ENCODE peak calls at places on chromosomes 13 and 19, in five cellular contexts. J is SK-N-SH, U is H1, F is HepG2, K is GM12878. Z is an unnamed sample.

GRCh38 chr19:16035601-16036297 is 40.5 kb upstream of the TPM4 start:
- DNase-seq in K (no peak), J (peak), F (no peak), U (no peak), Z (no peak)

GRCh38 chr19:28868836-28869235 is 344.1 kb downstream of the UQCRFS1 start:
- DNase-seq in K (no peak), F (no peak), J (no peak), U (no peak), Z (no peak)

GRCh38 chr13:94765814-94766213 is 53.5 kb upstream of the SOX21 start:
- DNase-seq in U (no peak), J (no peak), K (no peak), F (no peak), Z (no peak)

GRCh38 chr13:114285166-114285808 is 3.9 kb downstream of the UPF3A start:
- DNase-seq in J (no peak), K (no peak), U (no peak), F (no peak), Z (no peak)

GRCh38 chr19:39506944-39507714 is 7.8 kb upstream of the SELENOV start:
- DNase-seq in K (no peak), J (peak), F (peak), U (peak), Z (peak)

GRCh38 chr13:48110930-48111721 is 16.2 kb upstream of the MED4 start:
- DNase-seq in K (no peak), J (no peak), F (peak), U (no peak), Z (no peak)

GRCh38 chr19:38037151-38037611 is 130.2 kb downstream of the SIPA1L3 start:
- DNase-seq in K (no peak), J (no peak), U (no peak), F (no peak), Z (no peak)

GRCh38 chr13:20191902-20192469 is 752 bp downstream of the GJB2 start:
- DNase-seq in U (no peak), J (no peak), F (no peak), K (no peak), Z (no peak)

GRCh38 chr19:11767633-11768133 is 883 bp downstream of the ZNF441 start:
- DNase-seq in J (peak), U (no peak), F (peak), K (peak), Z (peak)

GRCh38 chr13:113401452-113402415 is 37.8 kb upstream of the GRTP1 start:
- DNase-seq in F (no peak), U (no peak), J (peak), K (no peak), Z (no peak)

GRCh38 chr19:16118489-16119033 is 6.9 kb downstream of the RAB8A start:
- DNase-seq in J (no peak), F (no peak), K (peak), U (no peak), Z (no peak)

GRCh38 chr19:32404939-32405430 is 585 bp upstream of the DPY19L3 start:
- DNase-seq in U (no peak), F (peak), J (no peak), K (no peak), Z (no peak)

GRCh38 chr19:32254128-32254527 is 91.3 kb upstream of the ZNF507 start:
- DNase-seq in J (no peak), U (no peak), K (no peak), F (no peak), Z (no peak)

GRCh38 chr19:1690570-1691307 is 38.3 kb upstream of the TCF3 start:
- DNase-seq in J (peak), F (no peak), K (no peak), U (peak), Z (peak)

GRCh38 chr13:78602561-78603239 is 652 bp downstream of the POU4F1 start:
- DNase-seq in F (no peak), U (no peak), J (no peak), K (no peak), Z (peak)

GRCh38 chr13:113832204-113832603 is 31.7 kb downstream of the GAS6 start:
- DNase-seq in U (no peak), J (no peak), F (no peak), K (no peak), Z (no peak)

GRCh38 chr19:18173054-18173571 is 500 bp upstream of the IFI30 start:
- DNase-seq in U (no peak), K (no peak), J (no peak), F (no peak), Z (peak)

GRCh38 chr19:18172331-18173053 is 1.1 kb upstream of the IFI30 start:
- DNase-seq in U (no peak), F (no peak), J (peak), K (no peak), Z (no peak)

GRCh38 chr19:18174983-18175382 is 1.4 kb downstream of the IFI30 start:
- DNase-seq in U (no peak), J (no peak), F (no peak), K (no peak), Z (no peak)

GRCh38 chr19:18171605-18172327 is 1.8 kb upstream of the IFI30 start:
- DNase-seq in F (no peak), J (peak), U (no peak), K (no peak), Z (peak)

DNA sequence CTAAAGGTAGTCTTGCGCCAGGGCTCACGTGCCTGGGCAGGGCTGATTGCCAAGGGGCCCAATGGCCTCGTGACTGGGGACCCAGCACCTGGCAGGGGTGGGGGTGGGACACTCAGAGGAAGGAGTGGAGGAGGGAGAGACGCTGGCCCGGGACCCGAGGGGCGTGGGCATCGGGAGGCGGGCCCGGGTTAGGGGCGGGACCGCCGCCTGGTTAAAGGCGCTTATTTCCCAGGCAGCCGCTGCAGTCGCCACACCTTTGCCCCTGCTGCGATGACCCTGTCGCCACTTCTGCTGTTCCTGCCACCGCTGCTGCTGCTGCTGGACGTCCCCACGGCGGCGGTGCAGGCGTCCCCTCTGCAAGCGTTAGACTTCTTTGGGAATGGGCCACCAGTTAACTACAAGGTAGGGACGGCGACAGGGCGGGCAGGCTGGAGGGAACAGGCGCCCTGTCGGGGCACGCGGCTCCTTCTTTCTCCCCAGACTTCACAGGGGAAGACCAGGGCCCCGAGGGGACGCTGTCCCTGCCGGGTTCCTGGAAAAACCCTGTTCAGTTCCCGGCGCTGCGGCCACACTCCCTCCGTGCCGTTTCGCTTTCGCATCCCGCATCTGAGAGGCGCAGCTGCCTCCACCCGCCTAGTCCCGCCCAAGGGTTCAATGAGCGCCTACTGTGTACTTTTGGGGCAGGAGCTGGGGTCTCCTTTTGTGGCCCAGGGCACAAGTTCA is at the start of gene IFI30:
- DNase-seq in F (peak), J (peak), K (peak), U (no peak), Z (peak)
- H2AFZ ChIP-seq in F (no peak), J (peak), K (peak), U (peak), Z (peak)

GRCh38 chr13:33678084-33678483 is 139.9 kb upstream of the RFC3 start:
- DNase-seq in F (no peak), K (no peak), U (no peak), J (no peak), Z (peak)

GRCh38 chr13:33676700-33677048 is 141.3 kb upstream of the RFC3 start:
- DNase-seq in F (peak), J (peak), K (no peak), U (no peak), Z (no peak)

GRCh38 chr13:33677215-33677614 is 140.7 kb upstream of the RFC3 start:
- DNase-seq in J (no peak), F (no peak), U (no peak), K (no peak), Z (no peak)

GRCh38 chr13:33679658-33680012 is 138.3 kb upstream of the RFC3 start:
- DNase-seq in J (no peak), K (no peak), F (no peak), U (no peak), Z (no peak)

GRCh38 chr13:33678906-33679657 is 138.9 kb upstream of the RFC3 start:
- DNase-seq in F (peak), U (no peak), J (no peak), K (peak), Z (peak)
- TF ChIP-seq TAF1 in F (peak), U (no peak), J (no peak), K (peak), Z (no peak)

GRCh38 chr19:40906512-40906911 is 24.5 kb upstream of the CYP2A7 start:
- DNase-seq in F (no peak), U (no peak), K (no peak), J (no peak), Z (no peak)
- H2AFZ ChIP-seq in F (no peak), U (no peak), K (no peak), J (no peak), Z (no peak)

DNA sequence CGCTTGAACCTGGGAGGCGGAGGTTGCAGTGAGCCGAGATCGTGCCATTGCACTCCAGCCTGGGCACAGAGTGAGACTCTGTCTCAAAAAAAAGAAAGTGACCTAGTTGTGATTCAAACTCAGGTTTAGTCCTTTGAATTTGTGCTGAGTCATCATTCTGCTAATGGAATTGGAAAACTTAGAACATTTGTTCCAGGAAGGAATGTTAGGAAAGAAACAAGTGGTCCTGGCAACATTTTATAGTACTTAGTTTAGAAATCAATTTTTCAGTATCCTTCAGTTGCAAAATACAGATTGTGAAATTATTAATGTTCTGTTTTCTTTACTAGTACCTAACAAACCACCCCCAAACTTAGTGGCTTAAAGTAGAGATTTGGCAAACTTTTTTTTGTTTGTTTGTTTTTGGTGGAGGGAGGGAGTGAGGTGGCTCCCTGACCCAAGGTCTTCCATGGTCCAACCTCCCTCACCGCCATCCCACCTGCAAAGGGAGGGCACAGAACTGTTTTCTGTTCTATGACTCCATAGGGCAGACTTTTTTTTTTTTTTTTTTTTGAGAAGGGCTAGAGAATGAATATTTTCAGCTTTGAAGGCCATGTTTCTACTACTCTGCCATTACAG is 9.2 kb upstream of the SULT2A1 start:
- DNase-seq in K (no peak), U (no peak), F (peak), J (no peak), Z (no peak)
- TF ChIP-seq TAF1 in K (no peak), U (no peak), F (no peak), J (no peak), Z (no peak)

GRCh38 chr19:17303940-17304267 is 679 bp upstream of the ABHD8 start:
- DNase-seq in K (no peak), F (no peak), U (no peak), J (no peak), Z (no peak)
- H2AFZ ChIP-seq in K (peak), F (no peak), U (no peak), J (peak), Z (peak)

GRCh38 chr19:6135367-6135766 is at the start of gene ACSBG2:
- DNase-seq in U (no peak), K (no peak), F (no peak), J (no peak), Z (no peak)

GRCh38 chr19:6141217-6141616 is 5.8 kb downstream of the ACSBG2 start:
- DNase-seq in F (no peak), J (no peak), U (no peak), K (no peak), Z (peak)

GRCh38 chr19:6133231-6133630 is 2.2 kb upstream of the ACSBG2 start:
- DNase-seq in U (no peak), F (no peak), K (no peak), J (no peak), Z (no peak)

GRCh38 chr19:6138066-6138465 is 2.6 kb downstream of the ACSBG2 start:
- DNase-seq in F (no peak), J (peak), K (no peak), U (no peak), Z (no peak)

DNA sequence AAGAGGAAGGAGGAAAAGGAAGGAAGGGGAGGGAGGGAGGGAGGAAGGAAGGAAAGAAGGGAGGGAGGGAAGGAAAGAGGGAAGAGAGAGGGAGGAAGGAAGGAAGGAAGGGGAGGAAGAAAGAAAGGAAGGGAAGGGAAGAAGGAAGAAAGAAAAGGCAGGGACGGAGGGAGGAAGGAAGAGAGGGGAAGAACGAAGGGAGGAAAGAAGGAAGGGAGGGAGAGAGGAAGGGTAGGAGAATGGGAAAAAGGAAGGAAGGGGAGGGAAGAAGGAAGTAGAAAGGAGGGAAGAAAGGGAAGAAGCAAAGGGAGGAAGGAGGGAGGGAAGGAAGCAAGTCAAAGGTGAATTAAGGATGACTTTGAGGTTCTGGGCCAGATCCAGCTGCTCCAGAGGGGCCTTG is 3.0 kb downstream of the ACSBG2 start:
- DNase-seq in K (no peak), F (no peak), U (no peak), J (no peak), Z (no peak)
- TF ChIP-seq TAF1 in K (no peak), F (no peak), U (no peak), J (no peak), Z (no peak)

DNA sequence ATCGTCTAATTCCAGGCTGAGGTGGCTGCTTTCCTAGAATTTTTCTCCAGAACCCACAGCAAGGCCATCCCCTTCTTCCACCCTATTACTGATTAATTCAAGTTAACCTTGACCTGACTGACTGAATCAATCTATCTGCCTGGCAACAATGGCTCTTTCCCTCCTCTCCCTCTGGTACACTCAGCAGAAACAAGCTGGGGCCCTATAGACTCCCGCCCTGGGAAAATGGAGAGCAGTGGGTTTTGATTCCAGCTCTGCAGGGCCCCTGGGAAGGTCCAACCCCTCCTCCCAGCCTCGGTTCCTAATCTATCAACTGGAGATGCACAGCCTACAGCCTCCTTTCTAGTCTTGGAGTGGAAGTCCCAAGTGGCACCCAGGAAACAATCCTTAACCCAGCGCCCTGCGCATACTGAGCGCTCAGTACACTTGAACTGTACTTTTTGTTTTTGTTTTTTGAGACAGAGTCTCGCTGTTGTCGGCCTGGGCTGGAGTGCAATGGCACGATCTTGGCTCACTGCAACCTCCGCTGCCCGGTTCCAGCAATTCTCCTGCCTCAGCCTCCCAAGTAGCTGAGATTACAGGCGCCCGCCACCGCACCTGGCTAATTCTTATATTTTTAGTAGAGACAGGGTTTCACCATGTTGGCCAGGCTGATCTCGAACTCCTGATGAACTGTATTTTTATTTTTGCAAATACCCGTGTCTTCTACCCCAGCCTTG is 5.2 kb upstream of the C3 start:
- DNase-seq in U (no peak), J (no peak), F (peak), K (no peak), Z (no peak)
- H2AFZ ChIP-seq in U (peak), J (no peak), F (no peak), K (no peak), Z (no peak)

Z was measured in K562.